ENCODE peak calls at places on chromosome 4, in four cellular contexts. I, V, R and M are unnamed samples.
A peak's percentile ranks its signal among the peaks of the same experiment; 100 is the strongest.

GRCh38 chr4:38154681-38155588 is 194.7 kb downstream of the PTTG2 start:
- DNase-seq in I (no peak), R (no peak), V (peak; percentile 79), M (peak; percentile 63)

GRCh38 chr4:158771776-158772175 is 3.0 kb downstream of the FNIP2 start:
- DNase-seq in V (no peak), R (no peak), I (no peak), M (no peak)

GRCh38 chr4:82223715-82224114 is 150.1 kb downstream of the HNRNPD start:
- DNase-seq in I (peak; percentile 78), R (peak; percentile 59), V (no peak), M (no peak)

GRCh38 chr4:106898621-106899230 is 137.4 kb downstream of the DKK2 start:
- DNase-seq in I (no peak), R (peak; percentile 17), V (no peak), M (peak; percentile 53)

GRCh38 chr4:121800638-121800960 is 524 bp upstream of the EXOSC9 start:
- DNase-seq in R (no peak), I (no peak), V (no peak), M (no peak)

GRCh38 chr4:51895816-51896408 is 53.0 kb downstream of the DCUN1D4 start:
- DNase-seq in I (no peak), V (peak; percentile 62), R (peak; percentile 79), M (peak; percentile 80)

GRCh38 chr4:24477919-24478318 is 106.4 kb downstream of the DHX15 start:
- DNase-seq in I (no peak), R (no peak), V (no peak), M (no peak)

GRCh38 chr4:8329859-8330761 is 60.6 kb downstream of the HTRA3 start:
- DNase-seq in R (no peak), V (no peak), I (peak; percentile 64), M (no peak)

GRCh38 chr4:71287305-71287704 is 51.5 kb upstream of the SLC4A4 start:
- DNase-seq in R (no peak), I (no peak), V (no peak), M (no peak)

GRCh38 chr4:53917719-53918118 is 146.7 kb downstream of the CHIC2 start:
- DNase-seq in V (no peak), I (no peak), R (no peak), M (no peak)

GRCh38 chr4:120155287-120155686 is 88.6 kb upstream of the MAD2L1 start:
- DNase-seq in I (no peak), V (no peak), R (no peak), M (no peak)

GRCh38 chr4:71602271-71602890 is 181.5 kb downstream of the GC start:
- DNase-seq in I (no peak), R (no peak), V (no peak), M (no peak)

GRCh38 chr4:43331226-43332078 is 438.9 kb downstream of the GRXCR1 start:
- DNase-seq in V (no peak), I (no peak), R (no peak), M (no peak)

GRCh38 chr4:74105656-74106275 is 6.8 kb upstream of the CXCL2 start:
- DNase-seq in V (no peak), I (no peak), R (no peak), M (no peak)

GRCh38 chr4:107278791-107279481 is 242.8 kb upstream of the DKK2 start:
- DNase-seq in I (no peak), R (no peak), V (no peak), M (no peak)

GRCh38 chr4:176792348-176793059 is at the start of gene VEGFC:
- DNase-seq in I (peak; percentile 73), R (peak; percentile 67), V (peak; percentile 44), M (peak; percentile 28)

GRCh38 chr4:156185514-156185913 is 231.8 kb upstream of the CTSO start:
- DNase-seq in I (no peak), V (no peak), R (no peak), M (no peak)

GRCh38 chr4:86898562-86898961 is 6.3 kb upstream of the C4orf36 start:
- DNase-seq in R (peak; percentile 28), I (no peak), V (no peak), M (peak; percentile 48)

GRCh38 chr4:75849459-75849858 is 52.8 kb downstream of the PPEF2 start:
- DNase-seq in V (no peak), I (no peak), R (no peak), M (no peak)

GRCh38 chr4:83248486-83248885 is 36.1 kb downstream of the COQ2 start:
- DNase-seq in I (no peak), R (no peak), V (no peak), M (no peak)

GRCh38 chr4:184983660-184984356 is 34.5 kb upstream of the HELT start:
- DNase-seq in V (peak; percentile 43), I (peak; percentile 88), R (peak; percentile 57), M (peak; percentile 18)

GRCh38 chr4:53908661-53909078 is 155.7 kb downstream of the CHIC2 start:
- DNase-seq in R (peak; percentile 64), I (no peak), V (peak; percentile 51), M (peak; percentile 65)

GRCh38 chr4:1330761-1331590 is 16.0 kb upstream of the UVSSA start:
- DNase-seq in V (no peak), R (peak; percentile 53), I (peak; percentile 72), M (no peak)

GRCh38 chr4:60757986-60758385 is 442.1 kb upstream of the ADGRL3 start:
- DNase-seq in I (no peak), R (no peak), V (no peak), M (no peak)

GRCh38 chr4:146521543-146522097 is at the start of gene SLC10A7:
- DNase-seq in I (peak; percentile 94), V (peak; percentile 75), R (peak; percentile 77), M (peak; percentile 86)
- TF ChIP-seq POLR2A in I (no peak), V (no peak), R (no peak), M (no peak)

GRCh38 chr4:118280501-118281218 is 72.1 kb downstream of the PRSS12 start:
- DNase-seq in R (peak; percentile 52), I (no peak), V (peak; percentile 55), M (peak; percentile 76)

GRCh38 chr4:118284169-118284568 is 68.6 kb downstream of the PRSS12 start:
- DNase-seq in R (no peak), V (no peak), I (no peak), M (no peak)

GRCh38 chr4:118279920-118280432 is 72.8 kb downstream of the PRSS12 start:
- DNase-seq in V (no peak), I (no peak), R (no peak), M (peak; percentile 29)

GRCh38 chr4:118282692-118283091 is 70.1 kb downstream of the PRSS12 start:
- DNase-seq in V (no peak), R (no peak), I (no peak), M (no peak)

GRCh38 chr4:118281611-118282442 is 71.0 kb downstream of the PRSS12 start:
- DNase-seq in R (no peak), V (no peak), I (peak; percentile 72), M (peak; percentile 7)
- TF ChIP-seq POLR2A in R (no peak), V (no peak), I (no peak), M (peak; percentile 58)

DNA sequence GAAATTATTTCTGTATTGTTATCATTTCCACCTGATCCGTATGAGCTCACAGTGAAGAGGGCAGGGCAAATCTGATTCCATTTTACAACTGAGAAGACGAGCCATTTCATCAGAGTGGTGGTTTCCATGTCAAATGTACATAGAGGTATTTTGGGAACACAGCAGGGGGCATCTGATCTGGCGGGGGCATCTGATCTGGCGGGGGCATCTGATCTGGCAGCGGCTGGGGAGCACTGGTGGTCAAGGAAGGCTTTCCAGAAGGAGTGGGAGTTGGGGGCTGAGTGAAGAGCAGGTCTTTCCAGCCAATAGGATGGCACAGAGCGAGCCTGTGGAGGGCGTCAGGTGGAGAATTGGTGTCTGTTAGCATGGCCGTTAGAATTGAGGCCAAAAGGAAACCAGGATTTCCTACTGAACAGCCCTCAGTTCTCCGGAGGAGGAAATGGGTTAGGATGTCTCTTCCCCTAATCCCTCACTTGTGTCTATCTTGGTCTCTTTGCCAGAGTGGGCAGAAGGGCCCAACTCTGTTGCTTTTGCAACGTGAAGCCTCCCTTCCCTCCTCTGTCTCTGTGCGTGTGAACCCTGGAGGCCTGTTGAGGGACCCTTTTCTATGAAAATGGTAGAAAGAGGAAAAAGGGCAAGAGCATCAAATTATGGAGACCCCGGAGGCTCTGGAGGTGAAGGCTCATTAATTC is 41.3 kb downstream of the RHOH start:
- DNase-seq in V (no peak), R (no peak), I (no peak), M (no peak)
- TF ChIP-seq POLR2A in V (no peak), R (no peak), I (no peak), M (no peak)

DNA sequence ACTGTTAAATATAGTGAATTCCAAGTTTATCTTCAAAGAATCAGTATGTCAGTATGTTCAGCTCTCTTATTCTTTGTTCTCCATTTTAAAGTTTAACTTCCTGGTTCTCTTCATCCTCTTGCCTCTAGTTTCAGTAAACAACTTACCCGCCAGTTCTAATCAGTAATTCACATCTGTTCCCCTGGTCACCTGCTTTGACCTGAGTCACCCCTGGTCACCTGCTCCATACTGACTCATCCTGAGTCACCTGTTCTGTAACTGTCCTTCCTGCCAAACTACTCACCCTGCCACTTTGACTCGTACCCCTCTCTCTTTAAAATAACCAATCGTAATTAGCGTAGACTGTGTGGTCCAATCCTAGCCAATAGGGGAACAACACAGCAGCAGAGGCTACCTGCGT is 992.7 kb upstream of the HS3ST1 start:
- DNase-seq in R (no peak), V (no peak), I (no peak), M (no peak)
- TF ChIP-seq POLR2A in R (no peak), V (no peak), I (no peak), M (no peak)

GRCh38 chr4:77862478-77863216 is at the start of gene MRPL1:
- DNase-seq in I (peak; percentile 94), V (peak; percentile 93), R (peak; percentile 95), M (peak; percentile 96)
- TF ChIP-seq POLR2A in I (peak; percentile 46), V (no peak), R (peak; percentile 72), M (peak; percentile 96)

DNA sequence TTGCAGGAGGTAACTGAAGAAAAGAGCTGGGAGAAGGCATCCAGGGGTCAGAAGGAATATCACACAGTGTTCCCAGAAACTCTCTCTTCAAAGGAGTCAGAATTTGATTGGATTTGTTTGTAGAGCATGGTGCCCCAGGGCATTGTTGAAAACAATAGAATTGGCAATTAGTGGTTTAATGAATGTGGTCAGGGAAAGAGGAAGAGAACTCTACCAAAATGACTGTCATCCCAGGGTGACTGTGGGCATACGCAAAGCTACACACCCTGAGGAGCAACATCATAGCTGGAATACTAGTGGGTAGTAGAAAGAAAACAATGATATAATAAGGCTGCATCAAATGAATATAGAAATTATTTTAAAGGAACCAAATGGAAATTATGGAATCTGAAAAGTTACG is 21.5 kb downstream of the TNIP2 start:
- DNase-seq in I (no peak), R (no peak), V (no peak), M (no peak)
- TF ChIP-seq POLR2A in I (no peak), R (no peak), V (no peak), M (no peak)

GRCh38 chr4:140059159-140059558 is 94.8 kb downstream of the MAML3 start:
- DNase-seq in I (no peak), V (peak; percentile 48), R (no peak), M (no peak)
- TF ChIP-seq POLR2A in I (no peak), V (no peak), R (no peak), M (no peak)